ENCODE peak calls at places on chromosomes 13 and 19, in four cellular contexts. One of them, this sample, is unnamed.

GRCh38 chr13:100913143-100913542 is 238.5 kb upstream of the TMTC4 start:
- DNase-seq in tibial nerve: no peak
- DNase-seq in hepatocyte: no peak
- DNase-seq in sigmoid colon: no peak
- DNase-seq in this sample: no peak

GRCh38 chr19:51441410-51442390 is 16.6 kb downstream of the SIGLEC8 start:
- DNase-seq in tibial nerve: no peak
- DNase-seq in sigmoid colon: peak
- DNase-seq in hepatocyte: no peak
- DNase-seq in this sample: no peak

GRCh38 chr13:48590141-48590863 is 57.4 kb upstream of the RCBTB2 start:
- DNase-seq in tibial nerve: no peak
- DNase-seq in hepatocyte: no peak
- DNase-seq in sigmoid colon: no peak
- DNase-seq in this sample: no peak

GRCh38 chr13:101059803-101060202 is 356.5 kb downstream of the NALCN start:
- DNase-seq in sigmoid colon: no peak
- DNase-seq in hepatocyte: no peak
- DNase-seq in tibial nerve: no peak
- DNase-seq in this sample: no peak

GRCh38 chr13:21256351-21256761 is 79.9 kb downstream of the MRPL57 start:
- DNase-seq in hepatocyte: no peak
- DNase-seq in tibial nerve: no peak
- DNase-seq in sigmoid colon: no peak
- DNase-seq in this sample: no peak

GRCh38 chr13:92843549-92843948 is 383.1 kb upstream of the GPC6 start:
- DNase-seq in tibial nerve: no peak
- DNase-seq in sigmoid colon: no peak
- DNase-seq in hepatocyte: peak
- DNase-seq in this sample: no peak

GRCh38 chr19:54114340-54114826 is 1.1 kb downstream of the TFPT start:
- DNase-seq in hepatocyte: peak
- DNase-seq in sigmoid colon: no peak
- DNase-seq in tibial nerve: no peak
- DNase-seq in this sample: peak

GRCh38 chr19:13164370-13165090 is 14.3 kb downstream of the IER2 start:
- DNase-seq in sigmoid colon: peak
- DNase-seq in tibial nerve: no peak
- DNase-seq in hepatocyte: peak
- DNase-seq in this sample: no peak

GRCh38 chr13:48210178-48210577 is 22.8 kb upstream of the ITM2B start:
- DNase-seq in tibial nerve: no peak
- DNase-seq in hepatocyte: no peak
- DNase-seq in sigmoid colon: no peak
- DNase-seq in this sample: no peak

GRCh38 chr13:80400164-80400767 is 59.3 kb upstream of the SPRY2 start:
- DNase-seq in tibial nerve: no peak
- DNase-seq in hepatocyte: peak
- DNase-seq in sigmoid colon: no peak
- DNase-seq in this sample: no peak
- H3K27ac ChIP-seq in tibial nerve: no peak
- H3K27ac ChIP-seq in hepatocyte: peak
- H3K27ac ChIP-seq in sigmoid colon: no peak
- H3K27ac ChIP-seq in this sample: no peak

DNA sequence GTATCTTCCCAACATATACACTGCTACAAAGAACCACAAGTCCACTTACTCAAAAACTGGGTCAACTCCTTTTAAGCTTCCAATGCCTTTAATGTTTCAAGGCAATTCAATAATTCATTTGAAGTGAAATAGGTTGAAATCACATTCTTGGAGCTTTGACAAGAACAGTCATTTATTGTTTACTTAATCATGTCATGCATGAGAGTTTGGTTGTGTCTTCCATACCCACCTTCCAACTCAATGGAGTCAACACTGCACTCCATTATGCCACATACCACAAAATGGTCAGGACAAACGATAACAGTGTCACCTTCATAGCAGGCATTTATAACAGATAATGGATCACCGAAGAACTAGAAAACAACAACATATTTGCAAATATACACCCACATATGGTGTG is 506.3 kb downstream of the UQCRFS1 start:
- DNase-seq in hepatocyte: no peak
- DNase-seq in sigmoid colon: no peak
- DNase-seq in tibial nerve: no peak
- DNase-seq in this sample: no peak
- H3K27ac ChIP-seq in hepatocyte: no peak
- H3K27ac ChIP-seq in sigmoid colon: no peak
- H3K27ac ChIP-seq in tibial nerve: no peak
- H3K27ac ChIP-seq in this sample: no peak

GRCh38 chr13:77898097-77898496 is 20.5 kb downstream of the EDNRB start:
- DNase-seq in tibial nerve: no peak
- DNase-seq in hepatocyte: no peak
- DNase-seq in sigmoid colon: no peak
- DNase-seq in this sample: no peak
- H3K27ac ChIP-seq in tibial nerve: no peak
- H3K27ac ChIP-seq in hepatocyte: no peak
- H3K27ac ChIP-seq in sigmoid colon: peak
- H3K27ac ChIP-seq in this sample: no peak

DNA sequence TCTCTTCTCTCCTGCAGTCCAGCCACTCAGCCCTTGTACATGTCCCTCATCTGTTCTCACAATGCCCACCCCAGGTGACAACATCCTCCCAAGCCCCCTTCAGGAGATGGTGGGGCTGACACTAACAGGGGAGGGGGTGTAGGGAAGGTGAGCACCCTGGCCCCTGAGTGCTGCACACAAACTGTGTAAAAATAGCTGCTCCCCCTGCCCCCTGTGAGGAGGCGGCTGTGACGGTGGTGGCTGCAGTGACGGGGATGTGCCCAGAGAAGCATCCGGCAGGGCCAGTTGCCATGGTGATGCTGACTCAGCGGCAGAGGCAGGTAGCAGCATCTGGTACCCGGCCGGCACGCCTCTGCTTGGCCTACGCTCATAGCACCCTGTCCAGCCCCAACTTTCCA is 13.0 kb upstream of the JUND start:
- DNase-seq in sigmoid colon: no peak
- DNase-seq in tibial nerve: no peak
- DNase-seq in hepatocyte: no peak
- DNase-seq in this sample: no peak
- H3K27ac ChIP-seq in sigmoid colon: peak
- H3K27ac ChIP-seq in tibial nerve: peak
- H3K27ac ChIP-seq in hepatocyte: no peak
- H3K27ac ChIP-seq in this sample: no peak

DNA sequence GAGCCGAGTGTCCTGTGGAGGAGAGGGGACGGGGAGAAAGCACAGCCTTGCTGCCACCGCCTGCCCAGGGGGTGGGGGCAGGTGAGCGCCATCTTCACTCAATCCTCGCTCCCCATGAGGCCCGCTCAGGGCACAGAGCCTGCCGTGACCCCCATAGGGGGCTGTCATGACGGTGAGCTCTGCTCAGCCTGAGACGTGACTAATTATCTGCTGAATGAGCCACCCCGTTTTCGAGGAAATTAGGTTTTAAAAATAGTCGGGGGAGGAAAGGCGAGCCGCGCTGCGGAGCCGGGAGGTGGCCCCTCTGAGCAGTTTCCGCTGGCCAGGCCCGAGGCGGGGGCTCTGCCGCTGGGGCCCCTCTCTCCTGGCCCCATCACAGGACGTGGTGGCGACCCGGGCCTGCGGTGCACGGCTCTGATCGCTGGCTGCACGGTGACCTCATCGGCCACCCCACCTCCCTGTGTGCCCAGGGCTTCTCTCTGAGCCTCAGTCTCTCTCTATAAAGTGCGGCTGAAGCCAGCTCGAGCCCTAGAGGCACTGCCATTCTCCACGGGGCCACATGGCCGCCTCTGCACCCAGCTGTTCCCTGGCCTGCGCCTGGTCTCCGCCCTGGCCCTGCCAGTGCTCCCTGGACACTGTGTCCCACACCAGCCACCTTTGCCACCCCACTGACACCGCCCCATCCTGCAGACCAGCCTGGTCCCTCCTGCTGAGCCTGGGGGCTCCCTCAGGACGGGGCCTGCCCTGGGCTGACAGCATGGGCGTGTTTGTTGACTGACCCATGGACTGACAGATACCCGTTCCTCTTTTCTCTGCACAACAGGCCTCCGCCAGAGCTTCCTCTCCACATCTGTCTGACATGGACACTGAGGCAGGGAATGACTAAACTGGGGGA is 28.3 kb downstream of the PIP5K1C start:
- DNase-seq in sigmoid colon: no peak
- DNase-seq in tibial nerve: no peak
- DNase-seq in hepatocyte: no peak
- DNase-seq in this sample: no peak
- H3K27ac ChIP-seq in sigmoid colon: peak
- H3K27ac ChIP-seq in tibial nerve: peak
- H3K27ac ChIP-seq in hepatocyte: peak
- H3K27ac ChIP-seq in this sample: no peak

GRCh38 chr19:15448778-15449619 is 757 bp downstream of the WIZ start:
- DNase-seq in sigmoid colon: no peak
- DNase-seq in hepatocyte: peak
- DNase-seq in tibial nerve: no peak
- DNase-seq in this sample: no peak
- H3K27ac ChIP-seq in sigmoid colon: peak
- H3K27ac ChIP-seq in hepatocyte: no peak
- H3K27ac ChIP-seq in tibial nerve: peak
- H3K27ac ChIP-seq in this sample: no peak

This sample was measured in substantia nigra.